ENCODE peak calls at places on chromosomes 16 and 17, in five cellular contexts. X is Calu3, M is lower leg skin, R is transverse colon, V is AG10803. E is an unnamed sample.

GRCh38 chr17:50596191-50597037 is 35.9 kb downstream of the CACNA1G start:
- DNase-seq in V (no peak), M (no peak), R (peak), X (peak), E (no peak)

GRCh38 chr17:12683299-12683698 is 17.6 kb downstream of the MYOCD start:
- DNase-seq in M (no peak), V (no peak), X (no peak), R (no peak), E (no peak)

GRCh38 chr16:15435216-15435864 is 952 bp downstream of the BMERB1 start:
- DNase-seq in X (no peak), R (no peak), V (no peak), M (no peak), E (no peak)

GRCh38 chr17:48841395-48841831 is 10.6 kb downstream of the CALCOCO2 start:
- DNase-seq in V (peak), X (no peak), R (no peak), M (no peak), E (peak)

GRCh38 chr17:31093866-31094599 is 744 bp upstream of the NF1 start:
- DNase-seq in M (no peak), R (peak), V (no peak), X (no peak), E (no peak)

GRCh38 chr17:32943647-32944191 is 15.8 kb downstream of the TMEM98 start:
- DNase-seq in X (no peak), V (peak), M (no peak), R (no peak), E (peak)

GRCh38 chr16:13322357-13322756 is 421.0 kb downstream of the SHISA9 start:
- DNase-seq in X (no peak), V (no peak), M (no peak), R (no peak), E (no peak)

GRCh38 chr17:8674344-8675305 is 44.1 kb upstream of the MYH10 start:
- DNase-seq in X (no peak), V (peak), R (peak), M (peak), E (no peak)

GRCh38 chr17:74373838-74374606 is 6.7 kb downstream of the GPR142 start:
- DNase-seq in X (peak), M (no peak), V (no peak), R (peak), E (no peak)

GRCh38 chr17:74840989-74841666 is 18.6 kb downstream of the GRIN2C start:
- DNase-seq in V (peak), X (no peak), R (peak), M (peak), E (peak)

GRCh38 chr17:78767806-78768205 is 14.3 kb downstream of the CYTH1 start:
- DNase-seq in R (no peak), V (no peak), X (no peak), M (no peak), E (no peak)

GRCh38 chr16:73058616-73059409 is 10.9 kb upstream of the ZFHX3 start:
- DNase-seq in R (no peak), X (no peak), V (peak), M (no peak), E (no peak)

GRCh38 chr17:76585649-76586593 is at the start of gene ST6GALNAC2:
- DNase-seq in M (peak), V (peak), R (peak), X (peak), E (peak)

GRCh38 chr16:3534126-3534525 is 33.3 kb downstream of the CLUAP1 start:
- DNase-seq in V (no peak), R (no peak), M (no peak), X (no peak), E (no peak)

DNA sequence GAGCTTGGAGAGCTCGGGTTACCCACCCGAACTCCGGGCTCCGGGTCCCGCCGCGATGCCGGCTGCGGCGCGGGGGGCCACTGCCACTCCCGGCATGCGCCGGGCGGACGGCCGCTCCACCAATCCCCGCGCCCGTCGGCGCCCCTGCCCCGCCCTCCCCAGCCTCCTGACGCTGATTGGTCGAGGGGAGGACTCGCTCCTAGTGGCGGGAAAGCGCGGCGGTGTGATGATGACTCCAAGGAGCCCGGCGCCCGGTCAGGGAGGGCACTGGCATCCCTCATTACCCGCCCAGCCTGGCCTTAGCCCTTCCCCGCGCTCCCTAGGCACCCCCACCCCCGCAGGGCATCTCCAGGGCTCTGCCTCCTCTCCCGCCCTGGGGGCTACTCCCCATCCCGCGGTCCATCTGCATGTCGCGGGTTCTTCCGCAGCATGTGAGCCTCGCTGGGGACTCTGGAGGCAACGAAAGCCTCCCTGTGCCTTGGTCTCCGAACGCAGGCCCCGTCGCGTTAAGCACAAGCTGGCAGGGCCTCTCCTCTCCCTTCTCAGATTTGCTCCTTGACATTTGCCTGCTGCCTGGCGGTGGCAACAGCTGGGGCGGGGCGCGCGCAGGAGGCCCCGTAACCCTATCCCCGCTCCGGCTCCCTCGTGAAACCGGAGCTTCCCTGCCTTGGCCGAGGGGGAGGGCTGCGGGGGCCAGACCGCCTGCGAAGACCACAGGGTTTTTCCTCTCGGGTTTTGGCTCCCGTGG is 1.7 kb downstream of the ATP2A1 start:
- DNase-seq in V (peak), X (peak), M (peak), R (peak), E (peak)
- TF ChIP-seq CTCF in V (no peak), X (no peak), M (no peak), R (peak), E (peak)

GRCh38 chr16:84959045-84959576 is 52.2 kb downstream of the ZDHHC7 start:
- DNase-seq in X (peak), M (no peak), R (no peak), V (no peak), E (no peak)
- TF ChIP-seq CTCF in X (peak), M (no peak), R (no peak), V (peak), E (peak)

DNA sequence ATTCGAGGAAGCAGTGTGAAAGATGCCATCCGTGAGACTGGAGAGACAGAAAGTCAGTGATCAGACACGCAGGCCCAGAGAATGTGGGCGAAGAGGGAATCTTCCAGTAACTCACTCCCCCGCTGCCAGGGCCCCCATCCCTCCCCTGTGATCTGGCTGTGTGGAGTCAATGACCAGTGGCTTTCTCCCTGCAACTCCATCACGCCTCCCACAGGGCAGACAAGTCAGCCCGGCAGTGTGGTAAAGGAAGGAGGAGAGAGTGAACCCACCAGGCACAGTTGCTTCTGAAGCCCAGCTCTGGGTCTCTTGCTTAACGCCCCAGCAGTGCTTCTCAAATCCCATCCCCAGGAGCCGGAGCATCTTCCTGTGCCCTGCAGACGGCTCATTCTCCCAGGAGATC is 142.1 kb downstream of the ZNF423 start:
- DNase-seq in M (no peak), V (no peak), X (no peak), R (no peak), E (no peak)
- TF ChIP-seq CTCF in M (no peak), V (no peak), X (no peak), R (no peak), E (no peak)

DNA sequence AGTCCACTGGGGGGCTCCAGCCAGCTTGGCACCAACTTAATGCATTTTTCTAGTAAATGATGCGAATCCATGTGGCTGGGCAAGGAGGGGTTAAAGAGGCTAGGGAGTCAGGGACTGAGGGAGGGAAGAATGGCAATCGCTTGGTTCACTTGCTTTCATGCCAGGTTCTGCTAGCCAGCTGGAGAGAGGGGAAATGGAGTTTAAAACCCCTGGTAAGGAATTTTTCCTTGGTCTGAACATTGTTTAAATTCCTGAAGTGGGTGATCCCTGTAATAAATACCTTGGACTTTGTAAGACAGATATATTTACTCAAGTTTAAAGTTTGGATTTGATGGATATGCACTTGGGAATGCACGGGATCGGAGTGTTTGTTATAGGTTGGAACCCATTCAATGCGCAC is 22.8 kb downstream of the ANKFN1 start:
- DNase-seq in X (no peak), R (no peak), M (no peak), V (peak), E (peak)
- TF ChIP-seq CTCF in X (no peak), R (no peak), M (no peak), V (no peak), E (peak)

E was measured in HFFc6.